ENCODE peak calls at places on chromosomes 16 and 17, in eight cellular contexts. One of them, this sample, is unnamed.
A peak's percentile ranks its signal among the peaks of the same experiment; 100 is the strongest.

GRCh38 chr16:4344659-4345438 is 6.3 kb downstream of the PAM16 start:
- DNase-seq in PC-9: no peak
- DNase-seq in neural progenitor cell: no peak
- DNase-seq in endothelial cell of umbilical vein: no peak
- DNase-seq in esophagus squamous epithelium: no peak
- DNase-seq in stomach: peak; percentile 59
- DNase-seq in CD4-positive, CD25-positive, alpha-beta regulatory T cell: no peak
- DNase-seq in GM23248: peak; percentile 57
- DNase-seq in this sample: no peak

GRCh38 chr16:7506363-7506762 is 173.7 kb downstream of the RBFOX1 start:
- DNase-seq in PC-9: no peak
- DNase-seq in neural progenitor cell: no peak
- DNase-seq in endothelial cell of umbilical vein: no peak
- DNase-seq in esophagus squamous epithelium: no peak
- DNase-seq in stomach: no peak
- DNase-seq in CD4-positive, CD25-positive, alpha-beta regulatory T cell: no peak
- DNase-seq in GM23248: no peak
- DNase-seq in this sample: no peak

GRCh38 chr16:825298-826061 is 24.9 kb upstream of the GNG13 start:
- DNase-seq in PC-9: no peak
- DNase-seq in neural progenitor cell: no peak
- DNase-seq in endothelial cell of umbilical vein: no peak
- DNase-seq in esophagus squamous epithelium: no peak
- DNase-seq in stomach: no peak
- DNase-seq in CD4-positive, CD25-positive, alpha-beta regulatory T cell: no peak
- DNase-seq in GM23248: peak; percentile 59
- DNase-seq in this sample: peak; percentile 86

GRCh38 chr17:40596261-40596919 is 31.1 kb upstream of the CCR7 start:
- DNase-seq in PC-9: no peak
- DNase-seq in neural progenitor cell: no peak
- DNase-seq in endothelial cell of umbilical vein: no peak
- DNase-seq in esophagus squamous epithelium: no peak
- DNase-seq in stomach: no peak
- DNase-seq in CD4-positive, CD25-positive, alpha-beta regulatory T cell: peak; percentile 33
- DNase-seq in GM23248: no peak
- DNase-seq in this sample: no peak

GRCh38 chr17:19725486-19725885 is 9.1 kb upstream of the SLC47A2 start:
- DNase-seq in PC-9: no peak
- DNase-seq in neural progenitor cell: no peak
- DNase-seq in endothelial cell of umbilical vein: no peak
- DNase-seq in esophagus squamous epithelium: no peak
- DNase-seq in stomach: no peak
- DNase-seq in CD4-positive, CD25-positive, alpha-beta regulatory T cell: no peak
- DNase-seq in GM23248: no peak
- DNase-seq in this sample: no peak

GRCh38 chr17:57489321-57489720 is 233.0 kb downstream of the MSI2 start:
- DNase-seq in PC-9: peak; percentile 5
- DNase-seq in neural progenitor cell: no peak
- DNase-seq in endothelial cell of umbilical vein: no peak
- DNase-seq in esophagus squamous epithelium: no peak
- DNase-seq in stomach: no peak
- DNase-seq in CD4-positive, CD25-positive, alpha-beta regulatory T cell: no peak
- DNase-seq in GM23248: no peak
- DNase-seq in this sample: no peak

GRCh38 chr17:14748036-14748715 is 447.3 kb downstream of the HS3ST3B1 start:
- DNase-seq in PC-9: peak; percentile 44
- DNase-seq in neural progenitor cell: no peak
- DNase-seq in endothelial cell of umbilical vein: no peak
- DNase-seq in esophagus squamous epithelium: no peak
- DNase-seq in stomach: no peak
- DNase-seq in CD4-positive, CD25-positive, alpha-beta regulatory T cell: no peak
- DNase-seq in GM23248: peak; percentile 62
- DNase-seq in this sample: no peak

GRCh38 chr17:33986566-33986965 is 268.5 kb upstream of the CCL2 start:
- DNase-seq in PC-9: no peak
- DNase-seq in neural progenitor cell: no peak
- DNase-seq in endothelial cell of umbilical vein: no peak
- DNase-seq in esophagus squamous epithelium: no peak
- DNase-seq in stomach: no peak
- DNase-seq in CD4-positive, CD25-positive, alpha-beta regulatory T cell: no peak
- DNase-seq in GM23248: no peak
- DNase-seq in this sample: no peak

GRCh38 chr17:77456271-77456950 is 315.6 kb downstream of the SEC14L1 start:
- DNase-seq in PC-9: no peak
- DNase-seq in neural progenitor cell: no peak
- DNase-seq in endothelial cell of umbilical vein: no peak
- DNase-seq in esophagus squamous epithelium: no peak
- DNase-seq in stomach: no peak
- DNase-seq in CD4-positive, CD25-positive, alpha-beta regulatory T cell: peak; percentile 56
- DNase-seq in GM23248: no peak
- DNase-seq in this sample: no peak
- H3K4me1 ChIP-seq in PC-9: no peaks in the 10 kb centered on the region
- H3K4me1 ChIP-seq in neural progenitor cell: peaks cover 49% of the 10 kb centered on the region
- H3K4me1 ChIP-seq in endothelial cell of umbilical vein: peaks cover 15% of the 10 kb centered on the region
- H3K4me1 ChIP-seq in esophagus squamous epithelium: peaks cover 100% of the 10 kb centered on the region
- H3K4me1 ChIP-seq in stomach: peaks cover 76% of the 10 kb centered on the region
- H3K4me1 ChIP-seq in CD4-positive, CD25-positive, alpha-beta regulatory T cell: peaks cover 87% of the 10 kb centered on the region
- H3K4me1 ChIP-seq in GM23248: peaks cover 18% of the 10 kb centered on the region
- H3K4me1 ChIP-seq in this sample: peaks cover 4% of the 10 kb centered on the region

GRCh38 chr16:29808219-29808900 is 2.0 kb downstream of the MAZ start:
- DNase-seq in PC-9: no peak
- DNase-seq in neural progenitor cell: no peak
- DNase-seq in endothelial cell of umbilical vein: no peak
- DNase-seq in esophagus squamous epithelium: no peak
- DNase-seq in stomach: no peak
- DNase-seq in CD4-positive, CD25-positive, alpha-beta regulatory T cell: no peak
- DNase-seq in GM23248: no peak
- DNase-seq in this sample: peak; percentile 55
- H3K4me1 ChIP-seq in PC-9: peaks cover 48% of the 10 kb centered on the region
- H3K4me1 ChIP-seq in neural progenitor cell: peaks cover 44% of the 10 kb centered on the region
- H3K4me1 ChIP-seq in endothelial cell of umbilical vein: peaks cover 46% of the 10 kb centered on the region
- H3K4me1 ChIP-seq in esophagus squamous epithelium: peaks cover 81% of the 10 kb centered on the region
- H3K4me1 ChIP-seq in stomach: peaks cover 62% of the 10 kb centered on the region
- H3K4me1 ChIP-seq in CD4-positive, CD25-positive, alpha-beta regulatory T cell: peaks cover 68% of the 10 kb centered on the region
- H3K4me1 ChIP-seq in GM23248: peaks cover 27% of the 10 kb centered on the region
- H3K4me1 ChIP-seq in this sample: peaks cover 23% of the 10 kb centered on the region

DNA sequence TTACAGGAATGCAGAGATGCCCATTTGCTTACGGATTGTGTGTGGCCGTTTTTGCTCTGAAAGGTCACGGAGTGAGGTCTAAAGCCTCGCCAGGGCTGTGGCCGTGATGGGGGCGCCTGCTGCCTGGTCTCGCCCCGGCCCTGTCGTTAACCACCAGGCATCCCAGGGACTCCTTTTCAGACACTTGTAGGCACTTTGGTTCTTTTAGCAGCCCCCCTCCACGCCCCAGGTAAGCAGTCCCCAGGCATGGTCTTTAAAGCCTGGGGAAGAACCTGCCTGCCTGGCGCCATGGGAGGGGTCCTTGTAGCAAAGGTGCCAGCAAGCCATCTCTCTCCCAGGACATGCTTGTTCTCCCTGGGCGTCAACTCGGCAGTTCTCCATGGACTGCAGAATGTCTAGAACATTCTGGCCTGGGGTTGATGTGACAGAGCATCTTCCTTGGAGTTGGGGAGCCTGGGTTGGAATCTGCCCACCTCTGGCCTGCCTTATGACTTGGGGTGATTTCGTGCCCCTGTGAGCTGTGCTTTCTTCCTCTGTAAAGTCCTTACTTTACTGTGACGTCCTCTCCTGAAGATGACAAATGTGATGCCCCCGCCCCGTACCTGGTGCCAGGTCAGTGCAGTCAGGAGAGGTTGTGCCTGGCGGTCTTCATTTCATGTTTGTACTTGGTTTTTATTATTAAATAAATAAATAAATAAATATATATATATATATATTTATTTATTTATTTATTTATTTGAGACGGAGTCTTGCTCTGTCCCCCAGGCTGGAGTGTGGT is 5.4 kb downstream of the KCTD5 start:
- DNase-seq in PC-9: no peak
- DNase-seq in neural progenitor cell: no peak
- DNase-seq in endothelial cell of umbilical vein: no peak
- DNase-seq in esophagus squamous epithelium: no peak
- DNase-seq in stomach: no peak
- DNase-seq in CD4-positive, CD25-positive, alpha-beta regulatory T cell: no peak
- DNase-seq in GM23248: no peak
- DNase-seq in this sample: no peak
- H3K4me1 ChIP-seq in PC-9: peaks cover 12% of the 10 kb centered on the region
- H3K4me1 ChIP-seq in neural progenitor cell: peaks cover 8% of the 10 kb centered on the region
- H3K4me1 ChIP-seq in endothelial cell of umbilical vein: peaks cover 2% of the 10 kb centered on the region
- H3K4me1 ChIP-seq in esophagus squamous epithelium: peaks cover 51% of the 10 kb centered on the region
- H3K4me1 ChIP-seq in stomach: peaks cover 27% of the 10 kb centered on the region
- H3K4me1 ChIP-seq in CD4-positive, CD25-positive, alpha-beta regulatory T cell: peaks cover 17% of the 10 kb centered on the region
- H3K4me1 ChIP-seq in GM23248: peaks cover 10% of the 10 kb centered on the region
- H3K4me1 ChIP-seq in this sample: peaks cover 10% of the 10 kb centered on the region

GRCh38 chr16:87387942-87388817 is 4.0 kb upstream of the MAP1LC3B start:
- DNase-seq in PC-9: peak; percentile 99
- DNase-seq in neural progenitor cell: peak; percentile 94
- DNase-seq in endothelial cell of umbilical vein: peak; percentile 99
- DNase-seq in esophagus squamous epithelium: peak; percentile 75
- DNase-seq in stomach: peak; percentile 93
- DNase-seq in CD4-positive, CD25-positive, alpha-beta regulatory T cell: peak; percentile 92
- DNase-seq in GM23248: peak; percentile 97
- DNase-seq in this sample: peak; percentile 86

GRCh38 chr16:87383522-87384161 is at the start of gene FBXO31:
- DNase-seq in PC-9: peak; percentile 75
- DNase-seq in neural progenitor cell: peak; percentile 94
- DNase-seq in endothelial cell of umbilical vein: peak; percentile 89
- DNase-seq in esophagus squamous epithelium: peak; percentile 41
- DNase-seq in stomach: peak; percentile 89
- DNase-seq in CD4-positive, CD25-positive, alpha-beta regulatory T cell: peak; percentile 92
- DNase-seq in GM23248: peak; percentile 95
- DNase-seq in this sample: peak; percentile 93

GRCh38 chr16:87380875-87381274 is 2.7 kb downstream of the FBXO31 start:
- DNase-seq in PC-9: no peak
- DNase-seq in neural progenitor cell: no peak
- DNase-seq in endothelial cell of umbilical vein: no peak
- DNase-seq in esophagus squamous epithelium: no peak
- DNase-seq in stomach: no peak
- DNase-seq in CD4-positive, CD25-positive, alpha-beta regulatory T cell: no peak
- DNase-seq in GM23248: peak; percentile 64
- DNase-seq in this sample: no peak

GRCh38 chr16:87382023-87382785 is 1.4 kb downstream of the FBXO31 start:
- DNase-seq in PC-9: no peak
- DNase-seq in neural progenitor cell: no peak
- DNase-seq in endothelial cell of umbilical vein: no peak
- DNase-seq in esophagus squamous epithelium: no peak
- DNase-seq in stomach: no peak
- DNase-seq in CD4-positive, CD25-positive, alpha-beta regulatory T cell: no peak
- DNase-seq in GM23248: peak; percentile 40
- DNase-seq in this sample: no peak

GRCh38 chr16:87384162-87384999 is 805 bp upstream of the FBXO31 start:
- DNase-seq in PC-9: peak; percentile 63
- DNase-seq in neural progenitor cell: no peak
- DNase-seq in endothelial cell of umbilical vein: no peak
- DNase-seq in esophagus squamous epithelium: no peak
- DNase-seq in stomach: peak; percentile 44
- DNase-seq in CD4-positive, CD25-positive, alpha-beta regulatory T cell: no peak
- DNase-seq in GM23248: peak; percentile 80
- DNase-seq in this sample: peak; percentile 71
- H3K4me1 ChIP-seq in PC-9: peaks cover 46% of the 10 kb centered on the region
- H3K4me1 ChIP-seq in neural progenitor cell: peaks cover 11% of the 10 kb centered on the region
- H3K4me1 ChIP-seq in endothelial cell of umbilical vein: peaks cover 28% of the 10 kb centered on the region
- H3K4me1 ChIP-seq in esophagus squamous epithelium: peaks cover 72% of the 10 kb centered on the region
- H3K4me1 ChIP-seq in stomach: peaks cover 47% of the 10 kb centered on the region
- H3K4me1 ChIP-seq in CD4-positive, CD25-positive, alpha-beta regulatory T cell: peaks cover 53% of the 10 kb centered on the region
- H3K4me1 ChIP-seq in GM23248: peaks cover 37% of the 10 kb centered on the region
- H3K4me1 ChIP-seq in this sample: peaks cover 14% of the 10 kb centered on the region

GRCh38 chr17:82241183-82241925 is 12.5 kb downstream of the SLC16A3 start:
- DNase-seq in PC-9: no peak
- DNase-seq in neural progenitor cell: no peak
- DNase-seq in endothelial cell of umbilical vein: peak; percentile 85
- DNase-seq in esophagus squamous epithelium: no peak
- DNase-seq in stomach: peak; percentile 69
- DNase-seq in CD4-positive, CD25-positive, alpha-beta regulatory T cell: no peak
- DNase-seq in GM23248: peak; percentile 88
- DNase-seq in this sample: peak; percentile 75
- H3K4me1 ChIP-seq in PC-9: peaks cover 10% of the 10 kb centered on the region
- H3K4me1 ChIP-seq in neural progenitor cell: peaks cover 7% of the 10 kb centered on the region
- H3K4me1 ChIP-seq in endothelial cell of umbilical vein: peaks cover 23% of the 10 kb centered on the region
- H3K4me1 ChIP-seq in esophagus squamous epithelium: peaks cover 99% of the 10 kb centered on the region
- H3K4me1 ChIP-seq in stomach: peaks cover 72% of the 10 kb centered on the region
- H3K4me1 ChIP-seq in CD4-positive, CD25-positive, alpha-beta regulatory T cell: peaks cover 48% of the 10 kb centered on the region
- H3K4me1 ChIP-seq in GM23248: peaks cover 44% of the 10 kb centered on the region
- H3K4me1 ChIP-seq in this sample: peaks cover 61% of the 10 kb centered on the region

GRCh38 chr16:24737391-24737871 is 8.0 kb downstream of the TNRC6A start:
- DNase-seq in PC-9: peak; percentile 60
- DNase-seq in neural progenitor cell: no peak
- DNase-seq in endothelial cell of umbilical vein: peak; percentile 83
- DNase-seq in esophagus squamous epithelium: no peak
- DNase-seq in stomach: no peak
- DNase-seq in CD4-positive, CD25-positive, alpha-beta regulatory T cell: no peak
- DNase-seq in GM23248: peak; percentile 75
- DNase-seq in this sample: no peak
- H3K4me1 ChIP-seq in PC-9: peaks cover 48% of the 10 kb centered on the region
- H3K4me1 ChIP-seq in neural progenitor cell: no peaks in the 10 kb centered on the region
- H3K4me1 ChIP-seq in endothelial cell of umbilical vein: peaks cover 37% of the 10 kb centered on the region
- H3K4me1 ChIP-seq in esophagus squamous epithelium: peaks cover 97% of the 10 kb centered on the region
- H3K4me1 ChIP-seq in stomach: peaks cover 55% of the 10 kb centered on the region
- H3K4me1 ChIP-seq in CD4-positive, CD25-positive, alpha-beta regulatory T cell: peaks cover 37% of the 10 kb centered on the region
- H3K4me1 ChIP-seq in GM23248: peaks cover 48% of the 10 kb centered on the region
- H3K4me1 ChIP-seq in this sample: peaks cover 31% of the 10 kb centered on the region

GRCh38 chr16:49521706-49522325 is 148.2 kb downstream of the C16orf78 start:
- DNase-seq in PC-9: no peak
- DNase-seq in neural progenitor cell: no peak
- DNase-seq in endothelial cell of umbilical vein: no peak
- DNase-seq in esophagus squamous epithelium: no peak
- DNase-seq in stomach: no peak
- DNase-seq in CD4-positive, CD25-positive, alpha-beta regulatory T cell: no peak
- DNase-seq in GM23248: no peak
- DNase-seq in this sample: no peak

GRCh38 chr16:49519008-49519656 is 145.5 kb downstream of the C16orf78 start:
- DNase-seq in PC-9: no peak
- DNase-seq in neural progenitor cell: no peak
- DNase-seq in endothelial cell of umbilical vein: no peak
- DNase-seq in esophagus squamous epithelium: no peak
- DNase-seq in stomach: no peak
- DNase-seq in CD4-positive, CD25-positive, alpha-beta regulatory T cell: no peak
- DNase-seq in GM23248: no peak
- DNase-seq in this sample: no peak

GRCh38 chr16:49516382-49517036 is 142.9 kb downstream of the C16orf78 start:
- DNase-seq in PC-9: no peak
- DNase-seq in neural progenitor cell: no peak
- DNase-seq in endothelial cell of umbilical vein: no peak
- DNase-seq in esophagus squamous epithelium: no peak
- DNase-seq in stomach: no peak
- DNase-seq in CD4-positive, CD25-positive, alpha-beta regulatory T cell: no peak
- DNase-seq in GM23248: no peak
- DNase-seq in this sample: no peak

GRCh38 chr16:49520684-49521083 is 147.1 kb downstream of the C16orf78 start:
- DNase-seq in PC-9: no peak
- DNase-seq in neural progenitor cell: no peak
- DNase-seq in endothelial cell of umbilical vein: no peak
- DNase-seq in esophagus squamous epithelium: no peak
- DNase-seq in stomach: no peak
- DNase-seq in CD4-positive, CD25-positive, alpha-beta regulatory T cell: no peak
- DNase-seq in GM23248: no peak
- DNase-seq in this sample: no peak

DNA sequence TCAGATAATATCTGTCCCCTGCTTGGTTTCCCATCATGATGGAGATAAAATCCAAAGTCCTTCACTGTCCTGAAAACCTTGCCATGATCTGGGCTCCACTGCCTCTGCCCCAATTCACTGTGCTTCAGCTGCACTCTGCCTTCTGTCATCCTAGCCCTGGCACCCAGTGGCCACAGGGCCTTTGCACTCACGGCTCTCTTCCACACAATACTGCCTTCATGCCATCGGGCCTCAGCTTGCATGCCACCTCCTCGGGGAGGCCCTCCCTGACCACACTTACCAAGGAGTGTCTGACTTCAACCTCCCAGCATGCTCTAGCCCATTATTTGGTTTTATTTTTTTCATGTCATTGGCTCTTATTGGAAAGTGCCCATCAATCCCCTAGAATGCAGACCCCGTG is 146.1 kb downstream of the C16orf78 start:
- DNase-seq in PC-9: no peak
- DNase-seq in neural progenitor cell: no peak
- DNase-seq in endothelial cell of umbilical vein: no peak
- DNase-seq in esophagus squamous epithelium: no peak
- DNase-seq in stomach: no peak
- DNase-seq in CD4-positive, CD25-positive, alpha-beta regulatory T cell: no peak
- DNase-seq in GM23248: no peak
- DNase-seq in this sample: no peak
- H3K4me1 ChIP-seq in PC-9: no peaks in the 10 kb centered on the region
- H3K4me1 ChIP-seq in neural progenitor cell: no peaks in the 10 kb centered on the region
- H3K4me1 ChIP-seq in endothelial cell of umbilical vein: no peaks in the 10 kb centered on the region
- H3K4me1 ChIP-seq in esophagus squamous epithelium: peaks cover under 1% of the 10 kb centered on the region
- H3K4me1 ChIP-seq in stomach: no peaks in the 10 kb centered on the region
- H3K4me1 ChIP-seq in CD4-positive, CD25-positive, alpha-beta regulatory T cell: no peaks in the 10 kb centered on the region
- H3K4me1 ChIP-seq in GM23248: no peaks in the 10 kb centered on the region
- H3K4me1 ChIP-seq in this sample: peaks cover 4% of the 10 kb centered on the region

This sample was measured in ovary.